ENCODE peak calls at places on chromosomes 6 and 20, in eight cellular contexts. B is left ventricle myocardium inferior, K is HL-60, U is fibroblast of lung, J is AG04449, R is mammary epithelial cell, V is LNCaP clone FGC, W is sigmoid colon. X is an unnamed sample.

GRCh38 chr6:39377530-39377929 is 55.0 kb upstream of the KCNK16 start:
- DNase-seq in B (peak; percentile 28), K (no peak), U (peak; percentile 63), J (peak; percentile 36), R (peak; percentile 42), V (peak; percentile 19), W (peak; percentile 85), X (no peak)

GRCh38 chr6:49546371-49546770 is 4.1 kb upstream of the C6orf141 start:
- DNase-seq in B (no peak), K (no peak), U (no peak), J (no peak), R (no peak), V (no peak), W (no peak), X (no peak)

GRCh38 chr6:145250436-145250835 is 484.9 kb downstream of the EPM2A start:
- DNase-seq in B (no peak), K (no peak), U (no peak), J (no peak), R (no peak), V (no peak), W (no peak), X (no peak)

GRCh38 chr20:34997171-34997570 is 41.5 kb downstream of the MYH7B start:
- DNase-seq in B (no peak), K (no peak), U (no peak), J (no peak), R (no peak), V (no peak), W (no peak), X (no peak)

GRCh38 chr6:11975353-11975977 is 36.6 kb upstream of the HIVEP1 start:
- DNase-seq in B (no peak), K (peak; percentile 90), U (no peak), J (no peak), R (no peak), V (peak; percentile 67), W (no peak), X (no peak)

GRCh38 chr20:50248104-50248631 is 57.5 kb downstream of the CEBPB start:
- DNase-seq in B (no peak), K (no peak), U (peak; percentile 80), J (no peak), R (peak; percentile 64), V (no peak), W (no peak), X (no peak)

GRCh38 chr6:139839506-139840156 is 465.2 kb upstream of the CITED2 start:
- DNase-seq in B (no peak), K (peak; percentile 69), U (no peak), J (no peak), R (no peak), V (no peak), W (peak; percentile 74), X (no peak)

GRCh38 chr6:138410048-138410735 is 6.2 kb downstream of the HEBP2 start:
- DNase-seq in B (no peak), K (peak; percentile 60), U (peak; percentile 32), J (no peak), R (peak; percentile 69), V (no peak), W (no peak), X (no peak)

GRCh38 chr20:36917943-36918342 is 33.6 kb downstream of the SAMHD1 start:
- DNase-seq in B (no peak), K (no peak), U (no peak), J (no peak), R (no peak), V (no peak), W (no peak), X (no peak)

GRCh38 chr20:51185277-51185676 is 162.4 kb upstream of the KCNG1 start:
- DNase-seq in B (no peak), K (no peak), U (no peak), J (no peak), R (no peak), V (no peak), W (no peak), X (no peak)

GRCh38 chr20:62048346-62048761 is 17.3 kb downstream of the TAF4 start:
- DNase-seq in B (no peak), K (no peak), U (no peak), J (no peak), R (no peak), V (no peak), W (no peak), X (no peak)

GRCh38 chr20:48788486-48789072 is 39.2 kb downstream of the PREX1 start:
- DNase-seq in B (no peak), K (no peak), U (no peak), J (no peak), R (no peak), V (no peak), W (no peak), X (no peak)

GRCh38 chr6:84546427-84546914 is 217.9 kb downstream of the TBX18 start:
- DNase-seq in B (no peak), K (no peak), U (peak; percentile 64), J (no peak), R (no peak), V (no peak), W (no peak), X (no peak)

GRCh38 chr6:120903836-120904235 is 430.4 kb downstream of the TBC1D32 start:
- DNase-seq in B (no peak), K (no peak), U (no peak), J (no peak), R (peak; percentile 9), V (no peak), W (no peak), X (no peak)

GRCh38 chr20:59994697-59995122 is 36.5 kb downstream of the CDH26 start:
- DNase-seq in B (peak; percentile 35), K (no peak), U (no peak), J (no peak), R (peak; percentile 95), V (peak; percentile 61), W (no peak), X (no peak)

GRCh38 chr6:141152951-141153350 is 979.8 kb upstream of the GJE1 start:
- DNase-seq in B (no peak), K (no peak), U (no peak), J (no peak), R (no peak), V (no peak), W (no peak), X (no peak)

GRCh38 chr6:130320908-130321307 is 44.9 kb upstream of the TMEM200A start:
- DNase-seq in B (no peak), K (no peak), U (no peak), J (no peak), R (no peak), V (no peak), W (no peak), X (no peak)

GRCh38 chr6:89121934-89122333 is 4.1 kb upstream of the SRSF12 start:
- DNase-seq in B (no peak), K (no peak), U (no peak), J (no peak), R (no peak), V (no peak), W (no peak), X (no peak)

GRCh38 chr6:89118931-89119330 is 1.1 kb upstream of the SRSF12 start:
- DNase-seq in B (no peak), K (no peak), U (no peak), J (no peak), R (no peak), V (no peak), W (no peak), X (no peak)

GRCh38 chr6:89120371-89120770 is 2.5 kb upstream of the SRSF12 start:
- DNase-seq in B (no peak), K (no peak), U (peak; percentile 44), J (no peak), R (no peak), V (no peak), W (no peak), X (no peak)

GRCh38 chr6:89116702-89117101 is 1.2 kb downstream of the SRSF12 start:
- DNase-seq in B (no peak), K (no peak), U (no peak), J (no peak), R (no peak), V (no peak), W (no peak), X (no peak)

DNA sequence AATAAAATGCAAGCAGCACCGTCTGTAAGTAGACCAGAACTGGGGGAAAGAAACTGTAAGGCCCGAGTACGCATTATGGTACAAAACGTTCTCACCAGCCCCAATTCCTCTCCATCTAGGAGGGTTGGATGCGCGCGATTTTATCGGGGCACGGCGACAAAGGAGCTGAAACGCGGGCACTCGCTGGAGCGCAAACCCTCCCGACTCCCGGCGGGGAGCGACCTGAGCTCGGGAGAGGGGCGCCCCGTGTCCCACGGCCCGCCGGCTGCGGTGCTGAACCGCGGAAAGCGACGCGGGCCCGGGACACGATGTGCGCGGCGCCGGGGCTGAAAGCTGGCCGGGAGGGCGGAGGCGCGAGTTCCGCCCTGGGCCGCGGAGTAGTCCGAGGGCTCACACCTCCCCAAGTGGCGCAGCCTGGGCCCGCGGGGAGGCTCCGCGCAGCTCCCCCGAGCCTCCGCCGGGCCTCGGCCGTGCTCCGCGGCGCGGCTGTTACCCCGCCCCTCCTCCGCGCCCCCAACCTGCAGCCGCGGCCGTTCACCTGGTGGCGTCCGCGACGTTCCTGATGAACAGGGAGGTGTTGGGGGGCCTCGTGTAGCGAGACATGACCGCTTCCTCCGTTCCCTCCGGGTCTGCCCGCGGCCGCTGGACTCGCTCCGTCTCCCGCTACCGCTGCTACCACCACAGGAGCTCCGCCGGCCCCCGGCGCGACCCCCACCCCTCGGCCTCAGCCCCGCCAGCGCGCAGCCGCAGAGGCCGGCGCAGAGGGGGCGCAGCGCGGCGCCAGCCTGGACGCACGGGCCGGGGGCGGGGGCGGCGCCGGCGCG is at the start of gene SRSF12:
- DNase-seq in B (peak; percentile 30), K (no peak), U (peak; percentile 57), J (no peak), R (peak; percentile 51), V (no peak), W (no peak), X (no peak)
- H3K4me3 ChIP-seq in B (peak within 1 kb of the TSS; percentile 78), K (peak within 1 kb of the TSS; percentile 61), U (peak within 1 kb of the TSS; percentile 61), J (peak within 1 kb of the TSS; percentile 57), R (peak within 1 kb of the TSS; percentile 62), V (peak within 1 kb of the TSS; percentile 47), W (peak within 1 kb of the TSS; percentile 78), X (peak within 1 kb of the TSS; percentile 89)

GRCh38 chr20:47704746-47705496 is 80.4 kb downstream of the SULF2 start:
- DNase-seq in B (peak; percentile 39), K (no peak), U (peak; percentile 61), J (no peak), R (peak; percentile 47), V (no peak), W (no peak), X (no peak)
- TF ChIP-seq CTCF in B (no peak), K (no peak), U (no peak), J (no peak), R (no peak), V (no peak), W (no peak), X (no peak)

DNA sequence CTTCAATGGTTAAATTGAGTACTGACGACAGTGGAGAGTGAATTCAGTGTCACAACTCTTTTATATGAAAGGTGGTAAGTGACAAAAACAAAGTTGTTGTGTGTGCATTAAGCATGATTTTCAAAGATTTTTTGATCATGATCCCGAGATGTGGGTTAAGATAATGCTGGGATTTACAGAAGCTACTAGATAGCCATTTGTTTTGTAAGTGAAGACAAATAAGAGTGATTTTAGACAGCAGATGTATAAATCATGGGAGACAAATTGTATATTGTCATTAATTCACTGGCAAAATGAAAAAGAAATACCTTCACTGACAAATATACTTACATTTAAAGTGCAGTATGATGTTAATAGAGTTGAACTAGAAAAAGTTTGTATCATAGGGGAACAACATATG is 6.1 kb downstream of the ADGRB3 start:
- DNase-seq in B (no peak), K (no peak), U (no peak), J (no peak), R (no peak), V (no peak), W (no peak), X (no peak)
- H3K4me3 ChIP-seq in B (peak overlapping the region; percentile 56), K (no peak overlapping the region), U (no peak overlapping the region), J (no peak overlapping the region), R (no peak overlapping the region), V (no peak overlapping the region), W (no peak overlapping the region), X (no peak overlapping the region)

GRCh38 chr20:17281478-17281877 is 54.6 kb downstream of the PCSK2 start:
- DNase-seq in B (no peak), K (no peak), U (peak; percentile 1), J (no peak), R (peak; percentile 18), V (no peak), W (no peak), X (no peak)
- TF ChIP-seq CTCF in B (no peak), K (no peak), U (no peak), J (peak; percentile 47), R (peak; percentile 45), V (peak; percentile 61), W (no peak), X (no peak)